ENCODE peak calls at places on chromosomes 5 and 9, in seven cellular contexts. One of them, this sample, is unnamed.

GRCh38 chr9:708182-708555 is 133.3 kb upstream of the DMRT1 start:
- DNase-seq in pancreas: peak
- DNase-seq in nephron progenitor cell: no peak
- DNase-seq in fibroblast of pulmonary artery: no peak
- DNase-seq in H1: no peak
- DNase-seq in stomach: no peak
- DNase-seq in CD8-positive, alpha-beta T cell: no peak
- DNase-seq in this sample: no peak

GRCh38 chr5:178462846-178463245 is 127.3 kb downstream of the COL23A1 start:
- DNase-seq in H1: no peak
- DNase-seq in pancreas: no peak
- DNase-seq in stomach: no peak
- DNase-seq in CD8-positive, alpha-beta T cell: no peak
- DNase-seq in fibroblast of pulmonary artery: no peak
- DNase-seq in nephron progenitor cell: peak
- DNase-seq in this sample: no peak

GRCh38 chr5:19608434-19608833 is 379.6 kb downstream of the CDH18 start:
- DNase-seq in stomach: no peak
- DNase-seq in fibroblast of pulmonary artery: peak
- DNase-seq in CD8-positive, alpha-beta T cell: no peak
- DNase-seq in nephron progenitor cell: no peak
- DNase-seq in H1: no peak
- DNase-seq in pancreas: no peak
- DNase-seq in this sample: no peak

GRCh38 chr5:98319299-98320011 is 454.0 kb upstream of the RGMB start:
- DNase-seq in pancreas: no peak
- DNase-seq in CD8-positive, alpha-beta T cell: no peak
- DNase-seq in nephron progenitor cell: no peak
- DNase-seq in H1: no peak
- DNase-seq in fibroblast of pulmonary artery: no peak
- DNase-seq in stomach: no peak
- DNase-seq in this sample: no peak

GRCh38 chr9:122816163-122816867 is 12.1 kb downstream of the PDCL start:
- DNase-seq in pancreas: no peak
- DNase-seq in fibroblast of pulmonary artery: no peak
- DNase-seq in nephron progenitor cell: no peak
- DNase-seq in stomach: no peak
- DNase-seq in CD8-positive, alpha-beta T cell: peak
- DNase-seq in H1: no peak
- DNase-seq in this sample: peak

GRCh38 chr9:1231998-1232919 is 182.1 kb downstream of the DMRT2 start:
- DNase-seq in CD8-positive, alpha-beta T cell: no peak
- DNase-seq in stomach: peak
- DNase-seq in H1: no peak
- DNase-seq in fibroblast of pulmonary artery: peak
- DNase-seq in pancreas: peak
- DNase-seq in nephron progenitor cell: no peak
- DNase-seq in this sample: no peak

GRCh38 chr9:78011037-78011436 is 20.6 kb downstream of the GNAQ start:
- DNase-seq in CD8-positive, alpha-beta T cell: no peak
- DNase-seq in fibroblast of pulmonary artery: no peak
- DNase-seq in pancreas: no peak
- DNase-seq in stomach: no peak
- DNase-seq in nephron progenitor cell: no peak
- DNase-seq in H1: no peak
- DNase-seq in this sample: no peak

GRCh38 chr9:112166176-112167140 is 8.6 kb downstream of the SUSD1 start:
- DNase-seq in fibroblast of pulmonary artery: peak
- DNase-seq in pancreas: no peak
- DNase-seq in nephron progenitor cell: no peak
- DNase-seq in stomach: no peak
- DNase-seq in CD8-positive, alpha-beta T cell: no peak
- DNase-seq in H1: no peak
- DNase-seq in this sample: no peak

GRCh38 chr5:57937025-57937424 is 454.4 kb upstream of the ACTBL2 start:
- DNase-seq in pancreas: no peak
- DNase-seq in CD8-positive, alpha-beta T cell: no peak
- DNase-seq in nephron progenitor cell: no peak
- DNase-seq in stomach: no peak
- DNase-seq in H1: no peak
- DNase-seq in fibroblast of pulmonary artery: peak
- DNase-seq in this sample: no peak

GRCh38 chr9:117704597-117704996 is 394 bp downstream of the TLR4 start:
- DNase-seq in fibroblast of pulmonary artery: no peak
- DNase-seq in H1: no peak
- DNase-seq in stomach: no peak
- DNase-seq in nephron progenitor cell: no peak
- DNase-seq in pancreas: no peak
- DNase-seq in CD8-positive, alpha-beta T cell: no peak
- DNase-seq in this sample: no peak

GRCh38 chr9:29325855-29326254 is 1752.6 kb upstream of the C9orf72 start:
- DNase-seq in pancreas: no peak
- DNase-seq in H1: peak
- DNase-seq in fibroblast of pulmonary artery: no peak
- DNase-seq in nephron progenitor cell: no peak
- DNase-seq in CD8-positive, alpha-beta T cell: no peak
- DNase-seq in stomach: no peak
- DNase-seq in this sample: no peak

GRCh38 chr5:159758189-159758588 is 158.1 kb upstream of the ADRA1B start:
- DNase-seq in stomach: no peak
- DNase-seq in CD8-positive, alpha-beta T cell: no peak
- DNase-seq in H1: no peak
- DNase-seq in fibroblast of pulmonary artery: no peak
- DNase-seq in pancreas: no peak
- DNase-seq in nephron progenitor cell: no peak
- DNase-seq in this sample: no peak

GRCh38 chr5:108481355-108481931 is 99.5 kb upstream of the FBXL17 start:
- DNase-seq in CD8-positive, alpha-beta T cell: no peak
- DNase-seq in stomach: no peak
- DNase-seq in pancreas: no peak
- DNase-seq in nephron progenitor cell: no peak
- DNase-seq in fibroblast of pulmonary artery: peak
- DNase-seq in H1: peak
- DNase-seq in this sample: no peak

GRCh38 chr9:133202145-133202513 is 6.9 kb downstream of the OBP2B start:
- DNase-seq in pancreas: no peak
- DNase-seq in stomach: peak
- DNase-seq in fibroblast of pulmonary artery: no peak
- DNase-seq in nephron progenitor cell: no peak
- DNase-seq in CD8-positive, alpha-beta T cell: no peak
- DNase-seq in H1: no peak
- DNase-seq in this sample: no peak

GRCh38 chr9:96331236-96331947 is 29.4 kb upstream of the HSD17B3 start:
- DNase-seq in fibroblast of pulmonary artery: peak
- DNase-seq in nephron progenitor cell: no peak
- DNase-seq in pancreas: no peak
- DNase-seq in CD8-positive, alpha-beta T cell: no peak
- DNase-seq in stomach: no peak
- DNase-seq in H1: no peak
- DNase-seq in this sample: no peak

GRCh38 chr9:107819772-107820171 is 330.2 kb upstream of the KLF4 start:
- DNase-seq in H1: no peak
- DNase-seq in pancreas: no peak
- DNase-seq in fibroblast of pulmonary artery: no peak
- DNase-seq in nephron progenitor cell: no peak
- DNase-seq in CD8-positive, alpha-beta T cell: no peak
- DNase-seq in stomach: peak
- DNase-seq in this sample: no peak

GRCh38 chr5:149776376-149777305 is 46.5 kb downstream of the PPARGC1B start:
- DNase-seq in H1: no peak
- DNase-seq in stomach: peak
- DNase-seq in pancreas: no peak
- DNase-seq in CD8-positive, alpha-beta T cell: no peak
- DNase-seq in fibroblast of pulmonary artery: no peak
- DNase-seq in nephron progenitor cell: no peak
- DNase-seq in this sample: no peak

GRCh38 chr5:141084487-141084989 is 9.9 kb upstream of the PCDHB2 start:
- DNase-seq in nephron progenitor cell: peak
- DNase-seq in H1: peak
- DNase-seq in CD8-positive, alpha-beta T cell: peak
- DNase-seq in stomach: no peak
- DNase-seq in pancreas: peak
- DNase-seq in fibroblast of pulmonary artery: peak
- DNase-seq in this sample: no peak

GRCh38 chr9:33151007-33151557 is 16.1 kb downstream of the B4GALT1 start:
- DNase-seq in stomach: no peak
- DNase-seq in CD8-positive, alpha-beta T cell: no peak
- DNase-seq in pancreas: peak
- DNase-seq in H1: no peak
- DNase-seq in fibroblast of pulmonary artery: peak
- DNase-seq in nephron progenitor cell: no peak
- DNase-seq in this sample: no peak

GRCh38 chr9:126377521-126377920 is 50.9 kb downstream of the MVB12B start:
- DNase-seq in nephron progenitor cell: no peak
- DNase-seq in pancreas: no peak
- DNase-seq in stomach: no peak
- DNase-seq in CD8-positive, alpha-beta T cell: no peak
- DNase-seq in H1: no peak
- DNase-seq in fibroblast of pulmonary artery: no peak
- DNase-seq in this sample: no peak

GRCh38 chr5:94691947-94692346 is 73.5 kb downstream of the SLF1 start:
- DNase-seq in fibroblast of pulmonary artery: peak
- DNase-seq in CD8-positive, alpha-beta T cell: peak
- DNase-seq in pancreas: no peak
- DNase-seq in stomach: no peak
- DNase-seq in nephron progenitor cell: no peak
- DNase-seq in H1: no peak
- DNase-seq in this sample: no peak

GRCh38 chr5:142600092-142600491 is 85.8 kb downstream of the FGF1 start:
- DNase-seq in nephron progenitor cell: no peak
- DNase-seq in pancreas: no peak
- DNase-seq in fibroblast of pulmonary artery: no peak
- DNase-seq in stomach: no peak
- DNase-seq in H1: no peak
- DNase-seq in CD8-positive, alpha-beta T cell: no peak
- DNase-seq in this sample: no peak

GRCh38 chr5:142597025-142597424 is 88.9 kb downstream of the FGF1 start:
- DNase-seq in fibroblast of pulmonary artery: no peak
- DNase-seq in CD8-positive, alpha-beta T cell: no peak
- DNase-seq in nephron progenitor cell: no peak
- DNase-seq in pancreas: no peak
- DNase-seq in H1: no peak
- DNase-seq in stomach: no peak
- DNase-seq in this sample: no peak

GRCh38 chr5:142598338-142598700 is 87.6 kb downstream of the FGF1 start:
- DNase-seq in fibroblast of pulmonary artery: no peak
- DNase-seq in CD8-positive, alpha-beta T cell: no peak
- DNase-seq in pancreas: no peak
- DNase-seq in nephron progenitor cell: no peak
- DNase-seq in H1: no peak
- DNase-seq in stomach: no peak
- DNase-seq in this sample: no peak

GRCh38 chr5:142600611-142601360 is 85.1 kb downstream of the FGF1 start:
- DNase-seq in stomach: peak
- DNase-seq in fibroblast of pulmonary artery: peak
- DNase-seq in pancreas: peak
- DNase-seq in H1: no peak
- DNase-seq in nephron progenitor cell: peak
- DNase-seq in CD8-positive, alpha-beta T cell: no peak
- DNase-seq in this sample: no peak

DNA sequence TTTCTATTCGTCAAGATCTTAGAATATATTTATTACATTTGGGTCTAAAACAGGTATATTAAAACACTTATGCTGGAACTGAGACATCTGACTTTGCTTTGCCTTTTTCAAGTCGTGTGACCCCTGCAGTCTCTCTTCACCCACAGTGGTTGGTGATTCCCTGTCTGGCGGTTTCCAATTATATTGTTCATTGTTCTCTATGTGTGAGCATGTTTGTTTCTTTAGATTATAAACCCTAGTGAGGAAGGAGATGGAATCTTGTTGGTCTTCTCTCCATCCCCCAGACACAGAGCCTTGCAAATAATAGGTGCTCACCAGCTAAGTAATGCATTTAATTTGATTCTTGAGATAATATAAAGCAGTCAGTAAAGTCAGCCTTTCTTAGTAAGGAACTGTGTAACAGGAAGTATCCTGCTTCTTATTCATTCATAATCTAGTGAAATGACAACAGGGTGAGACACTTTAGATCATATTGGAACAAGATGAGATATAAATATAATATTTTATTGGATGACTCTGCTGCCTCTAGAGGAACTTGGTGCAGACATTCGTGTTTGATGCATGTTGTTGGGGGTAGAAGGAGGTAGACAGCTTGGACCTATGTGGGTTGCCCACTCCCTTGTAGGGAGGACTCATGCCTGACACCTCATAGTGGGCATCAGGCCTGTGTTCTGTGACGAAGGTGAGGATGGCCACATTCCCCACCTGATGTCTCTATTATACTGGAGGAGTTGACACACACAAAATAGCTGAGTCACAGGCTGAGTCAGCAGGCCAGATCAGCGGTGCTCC is 88.1 kb downstream of the FGF1 start:
- DNase-seq in fibroblast of pulmonary artery: peak
- DNase-seq in nephron progenitor cell: no peak
- DNase-seq in H1: no peak
- DNase-seq in pancreas: no peak
- DNase-seq in stomach: peak
- DNase-seq in CD8-positive, alpha-beta T cell: no peak
- DNase-seq in this sample: no peak
- TF ChIP-seq CTCF in fibroblast of pulmonary artery: peak
- TF ChIP-seq CTCF in nephron progenitor cell: no peak
- TF ChIP-seq CTCF in H1: no peak
- TF ChIP-seq CTCF in pancreas: no peak
- TF ChIP-seq CTCF in stomach: no peak
- TF ChIP-seq CTCF in CD8-positive, alpha-beta T cell: no peak
- TF ChIP-seq CTCF in this sample: no peak

GRCh38 chr5:154857534-154858250 is 735 bp upstream of the CNOT8 start:
- DNase-seq in pancreas: peak
- DNase-seq in fibroblast of pulmonary artery: peak
- DNase-seq in CD8-positive, alpha-beta T cell: peak
- DNase-seq in H1: peak
- DNase-seq in nephron progenitor cell: peak
- DNase-seq in stomach: peak
- DNase-seq in this sample: peak
- TF ChIP-seq CTCF in pancreas: no peak
- TF ChIP-seq CTCF in fibroblast of pulmonary artery: no peak
- TF ChIP-seq CTCF in CD8-positive, alpha-beta T cell: no peak
- TF ChIP-seq CTCF in H1: no peak
- TF ChIP-seq CTCF in nephron progenitor cell: no peak
- TF ChIP-seq CTCF in stomach: no peak
- TF ChIP-seq CTCF in this sample: no peak

DNA sequence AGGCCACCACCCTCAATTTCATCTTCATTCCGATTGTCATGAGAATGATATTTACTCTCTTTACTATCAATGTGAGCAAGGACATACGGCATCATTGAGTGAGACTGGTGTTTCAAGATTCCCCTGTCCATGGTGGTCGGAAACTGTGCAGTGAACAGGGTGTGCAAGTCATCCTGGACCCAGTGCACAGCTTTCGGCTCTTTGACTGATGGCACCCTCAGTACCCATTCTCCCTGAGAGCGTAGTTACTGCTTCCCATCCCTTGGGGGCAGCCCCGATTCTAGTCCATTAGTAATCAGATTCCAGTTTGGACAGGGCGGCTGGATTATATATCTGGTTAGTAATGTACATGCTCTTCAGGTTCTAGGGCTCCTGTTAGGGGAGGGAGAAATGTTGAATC is 61.7 kb upstream of the SUB1 start:
- DNase-seq in stomach: no peak
- DNase-seq in fibroblast of pulmonary artery: no peak
- DNase-seq in H1: no peak
- DNase-seq in pancreas: no peak
- DNase-seq in CD8-positive, alpha-beta T cell: no peak
- DNase-seq in nephron progenitor cell: no peak
- DNase-seq in this sample: no peak
- TF ChIP-seq CTCF in stomach: no peak
- TF ChIP-seq CTCF in fibroblast of pulmonary artery: no peak
- TF ChIP-seq CTCF in H1: peak
- TF ChIP-seq CTCF in pancreas: no peak
- TF ChIP-seq CTCF in CD8-positive, alpha-beta T cell: no peak
- TF ChIP-seq CTCF in nephron progenitor cell: no peak
- TF ChIP-seq CTCF in this sample: no peak

GRCh38 chr5:60959156-60959555 is 14.2 kb downstream of the NDUFAF2 start:
- DNase-seq in fibroblast of pulmonary artery: peak
- DNase-seq in H1: no peak
- DNase-seq in pancreas: no peak
- DNase-seq in nephron progenitor cell: no peak
- DNase-seq in CD8-positive, alpha-beta T cell: no peak
- DNase-seq in stomach: no peak
- DNase-seq in this sample: no peak
- TF ChIP-seq CTCF in fibroblast of pulmonary artery: peak
- TF ChIP-seq CTCF in H1: no peak
- TF ChIP-seq CTCF in pancreas: no peak
- TF ChIP-seq CTCF in nephron progenitor cell: no peak
- TF ChIP-seq CTCF in CD8-positive, alpha-beta T cell: peak
- TF ChIP-seq CTCF in stomach: no peak
- TF ChIP-seq CTCF in this sample: no peak

This sample was measured in natural killer cell.